ENCODE peak calls at places on chromosomes 4 and X, in ten cellular contexts. G is ELF-1; H is central memory CD8-positive, alpha-beta T cell; Y is NCI-H1105; O is mucosa of descending colon; N is PC-9; A is stimulated activated naive CD8-positive, alpha-beta T cell treated with anti-CD3 and anti-CD28 coated beads, Interleukin-15, Interleukin-2, amounts not matched to agents 100 U/mL and 50 U/mL, for 24 hours; V is effector CD4-positive, alpha-beta T cell; R is fibroblast of pulmonary artery; C is AG09309. P is an unnamed sample.

GRCh38 chr4:54539500-54540029 is 118.2 kb upstream of the KIT start:
- DNase-seq in N (no peak), R (peak; percentile 36), O (peak; percentile 62), A (peak; percentile 11), Y (no peak), C (no peak), V (no peak), H (no peak), G (peak; percentile 97), P (no peak)

GRCh38 chrX:115350696-115351408 is 61.3 kb downstream of the LUZP4 start:
- DNase-seq in H (no peak), Y (peak; percentile 5), C (peak; percentile 37), N (no peak), G (peak; percentile 37), R (no peak), A (no peak), V (no peak), O (no peak), P (no peak)

GRCh38 chrX:3549442-3549875 is 164.0 kb downstream of the PRKX start:
- DNase-seq in V (no peak), O (no peak), C (no peak), N (no peak), A (no peak), Y (no peak), R (peak; percentile 45), H (no peak), G (peak; percentile 45), P (no peak)

GRCh38 chr4:101942891-101943290 is 152.4 kb downstream of the BANK1 start:
- DNase-seq in C (no peak), N (no peak), R (no peak), H (no peak), Y (no peak), O (no peak), G (no peak), A (no peak), V (no peak), P (no peak)

GRCh38 chr4:105186701-105187158 is 40.1 kb downstream of the TET2 start:
- DNase-seq in H (no peak), O (no peak), N (no peak), C (no peak), Y (no peak), A (no peak), G (no peak), R (peak; percentile 64), V (no peak), P (no peak)

GRCh38 chrX:52839137-52839536 is 28.1 kb downstream of the XAGE5 start:
- DNase-seq in Y (no peak), N (no peak), O (no peak), G (no peak), H (no peak), V (no peak), C (no peak), R (no peak), A (no peak), P (no peak)

GRCh38 chrX:19549838-19550237 is 34.5 kb upstream of the MAP3K15 start:
- DNase-seq in V (no peak), A (no peak), N (no peak), G (no peak), Y (no peak), R (no peak), O (no peak), H (no peak), C (no peak), P (no peak)

GRCh38 chr4:125750827-125751466 is 436.2 kb downstream of the FAT4 start:
- DNase-seq in N (no peak), V (no peak), Y (no peak), R (peak; percentile 85), A (no peak), G (peak; percentile 59), O (no peak), C (peak; percentile 17), H (no peak), P (no peak)

GRCh38 chr4:4781936-4782754 is 77.3 kb upstream of the MSX1 start:
- DNase-seq in A (no peak), V (no peak), O (no peak), H (no peak), G (no peak), N (no peak), Y (no peak), R (peak; percentile 8), C (no peak), P (no peak)

GRCh38 chrX:3244955-3245354 is 101.5 kb downstream of the MXRA5 start:
- DNase-seq in C (no peak), H (no peak), R (peak; percentile 10), A (no peak), G (no peak), O (no peak), Y (no peak), N (no peak), V (no peak), P (no peak)

GRCh38 chr4:101693842-101694398 is 96.6 kb upstream of the BANK1 start:
- DNase-seq in Y (peak; percentile 46), H (no peak), V (no peak), G (no peak), O (no peak), C (no peak), N (peak; percentile 18), A (no peak), R (no peak), P (no peak)

GRCh38 chr4:11111876-11112275 is 316.8 kb downstream of the HS3ST1 start:
- DNase-seq in O (no peak), A (no peak), Y (no peak), C (no peak), R (no peak), H (no peak), V (no peak), N (no peak), G (no peak), P (no peak)

GRCh38 chrX:40966204-40966820 is 118.9 kb upstream of the USP9X start:
- DNase-seq in R (no peak), A (no peak), O (no peak), N (no peak), C (no peak), G (no peak), Y (no peak), H (no peak), V (no peak), P (no peak)

GRCh38 chr4:76011700-76012387 is 4.5 kb upstream of the CXCL9 start:
- DNase-seq in H (no peak), V (no peak), C (peak; percentile 11), Y (no peak), N (no peak), R (peak; percentile 72), O (no peak), A (no peak), G (peak; percentile 46), P (no peak)

GRCh38 chr4:105871997-105872396 is 23.3 kb upstream of the NPNT start:
- DNase-seq in Y (no peak), R (no peak), G (no peak), H (no peak), A (no peak), N (no peak), V (no peak), O (no peak), C (no peak), P (no peak)

GRCh38 chr4:18041114-18041513 is 19.6 kb upstream of the LCORL start:
- DNase-seq in A (no peak), N (no peak), G (peak; percentile 5), C (no peak), O (no peak), H (no peak), V (no peak), Y (no peak), R (no peak), P (no peak)

GRCh38 chr4:106809083-106809482 is 227.0 kb downstream of the DKK2 start:
- DNase-seq in H (no peak), O (no peak), C (no peak), G (no peak), R (peak; percentile 75), V (no peak), A (no peak), Y (peak; percentile 5), N (no peak), P (no peak)

GRCh38 chr4:6270691-6271121 is 1.1 kb downstream of the WFS1 start:
- DNase-seq in A (no peak), N (peak; percentile 8), Y (no peak), C (no peak), G (no peak), H (no peak), O (no peak), V (no peak), R (peak; percentile 27), P (no peak)

GRCh38 chrX:109352121-109352556 is 129.7 kb downstream of the GUCY2F start:
- DNase-seq in A (no peak), Y (no peak), H (no peak), N (no peak), R (peak; percentile 64), C (no peak), G (peak; percentile 23), O (no peak), V (no peak), P (no peak)

GRCh38 chrX:38614485-38614884 is 53.1 kb downstream of the TSPAN7 start:
- DNase-seq in G (no peak), V (no peak), C (no peak), N (no peak), A (no peak), O (no peak), Y (no peak), R (no peak), H (no peak), P (no peak)

P was measured in activated CD4-positive, CD25-positive, alpha-beta regulatory T cell treated with anti-CD3 and anti-CD28 coated beads, Interleukin-2, amount 50 U/mL, for 16 hours.